ENCODE peak calls at places on chromosomes 16 and 17, in seven cellular contexts. O, W, G, J, D, M and X are unnamed samples.

GRCh38 chr17:7932949-7933348 is 943 bp downstream of the CNTROB start:
- DNase-seq in O (peak), J (peak), D (peak), W (peak), G (peak), M (peak), X (no peak)

GRCh38 chr16:2745116-2745890 is 7.1 kb upstream of the SRRM2 start:
- DNase-seq in D (peak), W (no peak), G (no peak), M (no peak), O (no peak), J (no peak), X (no peak)

GRCh38 chr16:426115-426905 is 861 bp downstream of the RAB11FIP3 start:
- DNase-seq in M (no peak), J (peak), O (no peak), D (no peak), G (peak), W (no peak), X (no peak)

GRCh38 chr17:48505788-48506187 is 25.0 kb downstream of the HOXB1 start:
- DNase-seq in D (no peak), G (no peak), O (peak), W (peak), M (no peak), J (no peak), X (no peak)

GRCh38 chr16:674968-675883 is at the start of gene RHBDL1:
- DNase-seq in J (peak), O (peak), G (peak), D (peak), M (no peak), W (peak), X (no peak)

GRCh38 chr16:68972720-68973119 is 129.4 kb downstream of the TANGO6 start:
- DNase-seq in G (peak), D (no peak), J (peak), O (peak), W (peak), M (no peak), X (no peak)

GRCh38 chr16:55949518-55949917 is 74.3 kb upstream of the CES5A start:
- DNase-seq in M (no peak), W (no peak), J (no peak), O (peak), G (no peak), D (no peak), X (no peak)

GRCh38 chr17:2347805-2348685 is 10.7 kb downstream of the SGSM2 start:
- DNase-seq in J (no peak), D (peak), G (peak), O (peak), W (peak), M (no peak), X (no peak)

GRCh38 chr17:36921131-36921851 is 16.0 kb upstream of the LHX1 start:
- DNase-seq in M (no peak), D (no peak), W (no peak), O (no peak), G (peak), J (no peak), X (no peak)

GRCh38 chr17:17906418-17907215 is 65.6 kb downstream of the TOM1L2 start:
- DNase-seq in W (no peak), G (no peak), D (no peak), M (no peak), J (no peak), O (no peak), X (no peak)

GRCh38 chr16:89322381-89323119 is 105.0 kb downstream of the ZNF778 start:
- DNase-seq in G (no peak), M (peak), O (no peak), J (peak), W (no peak), D (peak), X (no peak)
- H3K27ac ChIP-seq in G (peak), M (peak), O (peak), J (no peak), W (no peak), D (peak), X (peak)

DNA sequence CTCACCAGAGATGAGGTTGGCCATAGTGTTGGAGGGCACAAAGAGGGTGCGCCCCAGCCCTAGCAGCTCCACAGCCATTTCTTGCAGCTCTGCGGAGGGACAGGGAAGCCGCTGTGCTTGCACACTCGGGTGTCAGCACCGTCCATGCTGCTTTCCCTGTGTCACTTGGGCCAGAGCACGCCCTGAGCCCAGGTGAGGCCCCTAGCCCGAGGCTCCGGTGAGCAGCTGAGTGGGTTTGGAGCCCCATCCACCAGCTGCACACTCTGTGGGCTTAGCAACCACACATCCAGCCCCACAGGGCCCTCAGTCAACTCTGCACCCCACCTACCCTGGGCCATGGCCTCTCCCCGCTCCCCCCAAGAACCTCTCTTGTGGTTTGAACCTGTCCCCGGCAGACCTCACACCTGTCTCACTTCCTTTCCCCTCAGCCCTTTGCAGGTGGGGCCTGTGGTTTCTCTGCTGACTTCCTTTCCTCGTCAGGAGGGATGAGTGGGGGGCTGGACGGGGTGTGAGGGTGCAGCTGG is 20.7 kb downstream of the TMEM235 start:
- DNase-seq in O (no peak), M (no peak), G (peak), D (no peak), W (peak), J (no peak), X (no peak)
- H3K27ac ChIP-seq in O (no peak), M (no peak), G (no peak), D (no peak), W (no peak), J (no peak), X (no peak)

GRCh38 chr17:68535903-68536302 is 23.7 kb downstream of the PRKAR1A start:
- DNase-seq in J (no peak), D (no peak), G (no peak), M (no peak), O (no peak), W (no peak), X (no peak)

GRCh38 chr17:68532826-68533225 is 20.6 kb downstream of the PRKAR1A start:
- DNase-seq in W (no peak), G (no peak), J (no peak), O (no peak), D (no peak), M (no peak), X (no peak)

GRCh38 chr17:68531252-68531651 is 19.0 kb downstream of the PRKAR1A start:
- DNase-seq in O (no peak), M (no peak), D (no peak), J (no peak), W (no peak), G (no peak), X (no peak)

GRCh38 chr17:68534714-68535113 is 22.5 kb downstream of the PRKAR1A start:
- DNase-seq in O (no peak), M (no peak), D (no peak), J (no peak), G (no peak), W (no peak), X (no peak)

DNA sequence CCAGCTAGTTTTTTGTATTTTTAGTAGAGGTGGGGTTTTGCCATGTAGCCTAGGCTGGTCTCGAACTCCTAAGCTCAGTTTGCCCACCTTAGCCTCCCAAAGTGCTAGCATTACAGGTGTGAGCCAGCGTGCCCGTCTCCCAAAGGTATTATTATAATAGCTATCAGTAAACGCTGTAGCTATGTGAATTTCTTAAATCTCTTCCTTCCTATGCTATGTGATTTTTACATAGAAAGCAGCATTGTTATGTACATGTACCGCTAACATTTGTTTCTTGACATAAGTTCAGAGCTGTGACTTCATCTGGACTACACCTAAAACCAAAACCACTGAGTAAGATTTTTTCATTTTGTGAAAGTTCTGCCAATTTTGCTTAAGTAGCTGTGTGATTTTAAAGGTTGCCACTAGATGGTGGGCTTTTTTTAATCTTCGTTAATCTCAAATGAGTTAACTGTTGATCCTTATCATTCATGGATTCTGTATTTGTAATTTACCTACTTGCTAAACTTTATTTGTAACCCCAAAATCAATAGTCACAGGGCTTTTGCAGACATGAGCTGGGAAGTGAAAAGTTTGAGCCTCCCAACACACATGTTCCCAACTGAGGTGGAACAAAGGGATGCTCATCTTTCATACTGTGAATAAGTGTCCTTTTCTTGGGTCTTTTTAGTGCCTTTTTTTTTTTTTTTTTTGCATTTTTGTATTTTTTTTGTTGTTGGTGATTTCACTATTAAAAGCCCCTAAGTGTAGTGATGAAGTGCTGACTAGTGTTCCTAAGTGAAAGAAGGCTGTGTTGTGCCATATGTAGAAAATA is 21.9 kb downstream of the PRKAR1A start:
- DNase-seq in M (no peak), D (no peak), W (no peak), O (no peak), G (no peak), J (no peak), X (no peak)
- H3K27ac ChIP-seq in M (peak), D (no peak), W (no peak), O (no peak), G (no peak), J (no peak), X (peak)

DNA sequence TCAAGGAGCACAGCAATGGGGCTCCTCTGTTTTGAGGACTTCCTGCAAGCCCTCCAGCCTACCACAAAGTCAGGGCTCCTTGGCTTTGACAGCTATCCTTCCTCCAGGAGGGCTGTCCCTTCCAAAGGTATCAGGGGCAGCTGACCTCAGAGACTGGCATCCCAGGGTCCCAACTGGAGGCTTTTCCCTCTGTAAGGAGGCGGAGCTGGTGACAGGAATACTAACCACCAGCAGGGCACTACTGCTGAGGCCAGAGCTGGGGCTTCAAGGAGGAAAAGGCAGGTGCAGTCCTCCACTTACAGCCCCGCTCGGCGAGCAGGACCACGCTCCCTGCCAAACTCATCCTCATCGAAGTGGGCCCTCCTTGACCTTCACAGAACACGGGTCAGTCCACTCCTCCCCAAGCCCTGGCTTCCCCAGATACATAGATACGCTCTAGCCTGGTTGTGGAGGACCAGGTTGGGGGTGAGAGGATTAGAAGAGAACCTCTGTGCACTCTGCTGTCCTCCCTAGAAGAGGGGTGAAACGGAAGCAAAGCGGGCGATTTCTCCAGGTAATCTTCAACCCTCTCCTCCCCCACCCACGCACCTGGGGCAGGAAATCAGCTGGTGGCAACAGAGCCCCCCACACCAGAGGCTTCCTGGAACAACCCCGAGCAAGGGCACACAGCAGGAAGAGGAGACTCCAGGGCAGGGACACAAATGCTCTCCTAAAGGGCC is 20.5 kb downstream of the ST3GAL2 start:
- DNase-seq in J (no peak), G (no peak), M (no peak), O (no peak), W (no peak), D (no peak), X (no peak)
- H3K27ac ChIP-seq in J (no peak), G (no peak), M (no peak), O (no peak), W (peak), D (no peak), X (peak)

GRCh38 chr17:199195-199604 is 17.8 kb upstream of the DOC2B start:
- DNase-seq in G (no peak), O (no peak), J (no peak), M (no peak), D (peak), W (no peak), X (no peak)
- H3K27ac ChIP-seq in G (no peak), O (no peak), J (no peak), M (peak), D (no peak), W (no peak), X (peak)

GRCh38 chr16:49825006-49825405 is 30.9 kb downstream of the ZNF423 start:
- DNase-seq in D (no peak), W (no peak), G (no peak), M (no peak), O (no peak), J (no peak), X (no peak)
- H3K27ac ChIP-seq in D (peak), W (no peak), G (no peak), M (peak), O (no peak), J (no peak), X (peak)